ENCODE peak calls at places on chromosomes 1 and 21, in five cellular contexts. U is osteocyte, O is pancreas, N is mammary epithelial cell, G is WTC11. H is an unnamed sample.
A peak's percentile ranks its signal among the peaks of the same experiment; 100 is the strongest.

GRCh38 chr1:211118407-211119102 is 15.4 kb downstream of the KCNH1 start:
- DNase-seq in N (no peak), U (no peak), G (no peak), O (no peak), H (no peak)

GRCh38 chr1:208542309-208542708 is 298.1 kb upstream of the PLXNA2 start:
- DNase-seq in G (no peak), N (no peak), U (peak; percentile 6), O (no peak), H (no peak)

GRCh38 chr1:233459470-233459945 is 132.0 kb downstream of the MAP3K21 start:
- DNase-seq in U (no peak), O (no peak), G (no peak), N (peak; percentile 11), H (no peak)

GRCh38 chr21:40575983-40576382 is 271.0 kb downstream of the DSCAM start:
- DNase-seq in N (no peak), O (no peak), G (no peak), U (no peak), H (no peak)

GRCh38 chr1:7574121-7575040 is 196.7 kb upstream of the VAMP3 start:
- DNase-seq in G (no peak), N (no peak), U (no peak), O (peak; percentile 77), H (peak; percentile 77)

GRCh38 chr21:24856326-24856725 is 751.0 kb downstream of the MRPL39 start:
- DNase-seq in O (no peak), G (no peak), N (no peak), U (no peak), H (no peak)

GRCh38 chr1:221431968-221432367 is 309.9 kb downstream of the DUSP10 start:
- DNase-seq in O (no peak), G (no peak), N (no peak), U (no peak), H (no peak)

GRCh38 chr1:101022294-101022693 is 3.3 kb downstream of the DPH5 start:
- DNase-seq in N (peak; percentile 51), U (no peak), G (no peak), O (no peak), H (no peak)

GRCh38 chr1:2451744-2452582 is 24.1 kb upstream of the PLCH2 start:
- DNase-seq in O (no peak), G (no peak), U (no peak), N (peak; percentile 79), H (no peak)

GRCh38 chr1:236051107-236051885 is 13.6 kb downstream of the NID1 start:
- DNase-seq in N (no peak), U (no peak), O (no peak), G (peak; percentile 19), H (no peak)

GRCh38 chr21:15003463-15004135 is 61.2 kb downstream of the NRIP1 start:
- DNase-seq in N (no peak), O (no peak), U (no peak), G (peak; percentile 30), H (no peak)

GRCh38 chr1:167728818-167729410 is 7.1 kb downstream of the MPZL1 start:
- DNase-seq in U (no peak), O (no peak), G (no peak), N (no peak), H (no peak)

GRCh38 chr1:248757784-248758195 is 2.2 kb upstream of the LYPD8 start:
- DNase-seq in U (peak; percentile 42), N (no peak), G (no peak), O (no peak), H (no peak)

GRCh38 chr1:162222735-162223134 is 153.2 kb downstream of the NOS1AP start:
- DNase-seq in N (no peak), U (no peak), O (no peak), G (no peak), H (no peak)

GRCh38 chr1:19460535-19461351 is 24.6 kb downstream of the CAPZB start:
- DNase-seq in U (no peak), O (no peak), N (no peak), G (no peak), H (no peak)

DNA sequence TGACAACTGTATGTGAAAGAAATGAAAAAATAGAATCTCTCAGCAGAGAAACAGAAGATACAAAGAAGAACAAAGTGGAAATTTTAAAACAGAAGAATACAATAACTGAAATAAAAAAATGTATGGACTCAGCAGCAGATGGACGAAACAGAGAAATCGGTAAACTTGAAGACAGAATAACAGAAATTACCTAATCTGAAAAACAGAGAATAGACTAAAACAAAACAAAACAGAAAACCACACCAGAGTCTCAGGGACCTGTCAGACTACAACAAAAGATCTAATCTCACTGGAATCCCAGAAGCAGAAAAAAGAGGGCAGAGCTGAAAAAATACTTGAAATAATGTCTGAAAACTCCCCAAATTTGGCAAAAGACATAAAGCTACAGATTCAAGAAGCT is 83.0 kb downstream of the ZSWIM5 start:
- DNase-seq in O (no peak), U (no peak), G (no peak), N (no peak), H (no peak)
- TF ChIP-seq CTCF in O (no peak), U (no peak), G (no peak), N (no peak), H (no peak)

GRCh38 chr1:216314369-216315095 is 108.7 kb downstream of the USH2A start:
- DNase-seq in O (peak; percentile 28), N (peak; percentile 51), G (no peak), U (no peak), H (no peak)

GRCh38 chr1:216306830-216307229 is 116.4 kb downstream of the USH2A start:
- DNase-seq in O (no peak), N (no peak), G (no peak), U (no peak), H (no peak)

GRCh38 chr1:216310776-216311175 is 112.5 kb downstream of the USH2A start:
- DNase-seq in G (peak; percentile 70), U (no peak), O (no peak), N (peak; percentile 44), H (no peak)
- TF ChIP-seq CTCF in G (peak; percentile 66), U (peak; percentile 67), O (no peak), N (peak; percentile 82), H (peak; percentile 79)

DNA sequence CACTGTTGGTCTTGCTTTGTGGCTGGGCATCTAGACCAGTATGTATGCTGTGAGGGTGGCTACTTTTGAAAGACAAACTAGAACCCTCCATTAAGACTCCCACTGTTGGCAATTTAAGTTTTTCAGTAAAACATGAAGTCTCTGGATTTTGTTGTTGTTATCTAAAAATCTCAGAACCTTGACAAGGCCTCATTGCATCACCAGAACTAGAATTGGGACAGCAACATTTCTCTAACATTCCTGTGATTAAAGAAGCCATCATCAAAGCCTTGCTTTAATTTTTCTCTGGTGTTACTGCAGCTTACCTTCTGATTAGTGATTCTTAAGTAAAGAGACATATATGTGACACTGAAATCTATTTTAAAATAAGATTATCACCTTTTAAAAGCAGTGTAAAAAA is 4.5 kb downstream of the TRIM67 start:
- DNase-seq in O (no peak), G (no peak), N (no peak), U (no peak), H (no peak)
- TF ChIP-seq CTCF in O (no peak), G (no peak), N (no peak), U (no peak), H (no peak)

GRCh38 chr1:245124241-245124640 is 30.5 kb upstream of the KIF26B start:
- DNase-seq in N (no peak), U (no peak), G (no peak), O (no peak), H (no peak)
- TF ChIP-seq CTCF in N (no peak), U (no peak), G (no peak), O (no peak), H (no peak)

DNA sequence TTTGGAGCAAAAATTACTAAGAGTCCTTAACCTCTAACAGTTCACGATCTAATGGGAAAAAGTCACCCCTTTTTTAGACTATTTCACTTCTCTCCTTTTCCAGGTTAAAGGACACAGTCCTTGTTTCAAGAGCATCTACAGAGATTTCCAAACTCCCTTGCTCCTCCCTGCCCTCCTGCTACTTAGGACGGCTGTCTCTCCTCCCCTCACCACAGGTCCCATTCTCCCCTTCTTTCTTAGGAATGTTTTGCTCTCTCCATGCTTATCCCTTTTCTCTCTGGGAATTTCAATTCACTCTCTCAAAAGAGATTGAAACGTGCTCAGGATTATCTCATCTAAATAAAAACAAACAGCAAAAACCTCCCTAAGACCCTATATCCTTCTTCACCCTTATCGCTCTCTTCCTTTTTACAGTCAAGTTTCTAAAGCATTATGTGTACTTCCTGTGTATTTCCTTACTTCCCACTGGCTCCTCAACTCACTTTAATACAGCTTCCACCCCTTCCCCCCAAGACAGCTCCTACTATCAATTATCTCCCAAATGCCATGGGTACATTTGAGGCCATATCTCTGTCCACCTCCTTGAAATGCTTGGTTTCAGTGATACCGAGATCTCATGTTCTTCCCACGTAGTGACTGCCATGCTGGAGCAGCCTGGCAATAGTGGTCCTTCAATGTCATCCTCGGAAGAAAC is 43.2 kb upstream of the ZNF281 start:
- DNase-seq in O (no peak), U (no peak), G (no peak), N (no peak), H (no peak)
- TF ChIP-seq CTCF in O (no peak), U (no peak), G (no peak), N (no peak), H (no peak)

DNA sequence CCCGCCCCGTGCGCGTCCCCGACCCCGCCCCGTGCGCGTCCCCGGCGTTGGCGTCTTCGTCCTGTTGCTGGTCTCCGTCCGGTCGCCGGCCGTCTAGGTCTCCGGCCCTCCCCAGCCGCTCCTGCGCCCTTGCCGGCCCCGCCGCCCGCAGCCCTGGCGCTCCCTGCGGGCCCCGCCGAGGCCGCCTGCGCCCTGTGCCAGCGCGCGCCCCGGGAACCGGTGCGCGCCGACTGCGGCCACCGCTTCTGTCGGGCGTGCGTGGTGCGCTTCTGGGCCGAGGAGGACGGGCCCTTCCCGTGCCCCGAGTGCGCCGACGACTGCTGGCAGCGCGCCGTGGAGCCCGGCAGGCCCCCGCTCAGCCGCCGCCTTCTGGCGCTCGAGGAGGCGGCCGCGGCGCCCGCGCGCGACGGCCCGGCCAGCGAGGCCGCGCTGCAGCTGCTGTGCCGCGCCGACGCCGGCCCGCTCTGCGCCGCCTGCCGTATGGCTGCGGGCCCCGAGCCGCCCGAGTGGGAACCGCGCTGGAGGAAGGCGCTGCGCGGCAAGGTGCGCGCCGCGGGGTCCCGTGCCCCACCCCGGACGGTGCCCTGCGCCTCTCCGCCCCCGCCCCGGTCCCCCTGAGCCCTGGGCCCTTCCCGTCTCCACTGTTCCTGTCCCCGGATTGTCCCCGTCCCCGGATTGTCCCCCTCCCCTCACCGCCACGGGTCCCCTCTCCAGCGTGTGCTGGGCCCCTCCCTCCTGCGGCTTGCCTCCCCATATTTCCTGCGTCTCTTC is at the start of gene RNF187:
- DNase-seq in G (no peak), N (no peak), O (peak; percentile 91), U (peak; percentile 95), H (peak; percentile 94)
- TF ChIP-seq CTCF in G (no peak), N (no peak), O (no peak), U (no peak), H (peak; percentile 25)